ENCODE peak calls at places on chromosomes 16 and 17, in five cellular contexts. One of them, this sample, is unnamed. For H3K36me3 and H3K4me1, the result is how much of the 10 kb centered on the place peaks cover.

GRCh38 chr16:16067127-16067526 is 117.7 kb downstream of the ABCC1 start:
- DNase-seq in A673: no peak
- DNase-seq in IMR-90: peak
- DNase-seq in tibial nerve: no peak
- DNase-seq in sigmoid colon: peak
- DNase-seq in this sample: no peak

GRCh38 chr17:82003411-82004381 is 19.0 kb downstream of the CENPX start:
- DNase-seq in A673: peak
- DNase-seq in IMR-90: peak
- DNase-seq in tibial nerve: peak
- DNase-seq in sigmoid colon: peak
- DNase-seq in this sample: no peak

GRCh38 chr17:57959929-57960328 is 4.7 kb upstream of the CUEDC1 start:
- DNase-seq in A673: no peak
- DNase-seq in IMR-90: no peak
- DNase-seq in tibial nerve: no peak
- DNase-seq in sigmoid colon: no peak
- DNase-seq in this sample: no peak

GRCh38 chr16:48613061-48613957 is 3.3 kb upstream of the N4BP1 start:
- DNase-seq in A673: no peak
- DNase-seq in IMR-90: peak
- DNase-seq in tibial nerve: no peak
- DNase-seq in sigmoid colon: no peak
- DNase-seq in this sample: peak

GRCh38 chr17:39772987-39773664 is 35.4 kb downstream of the GRB7 start:
- DNase-seq in A673: no peak
- DNase-seq in IMR-90: no peak
- DNase-seq in tibial nerve: no peak
- DNase-seq in sigmoid colon: no peak
- DNase-seq in this sample: no peak

GRCh38 chr17:57255776-57256681 is at the start of gene MSI2:
- DNase-seq in A673: peak
- DNase-seq in IMR-90: peak
- DNase-seq in tibial nerve: peak
- DNase-seq in sigmoid colon: peak
- DNase-seq in this sample: peak

GRCh38 chr17:83124871-83125514 is 45.6 kb downstream of the METRNL start:
- DNase-seq in A673: no peak
- DNase-seq in IMR-90: no peak
- DNase-seq in tibial nerve: no peak
- DNase-seq in sigmoid colon: peak
- DNase-seq in this sample: peak

GRCh38 chr16:84732674-84733352 is 33.0 kb downstream of the USP10 start:
- DNase-seq in A673: no peak
- DNase-seq in IMR-90: no peak
- DNase-seq in tibial nerve: no peak
- DNase-seq in sigmoid colon: no peak
- DNase-seq in this sample: no peak

GRCh38 chr16:4494746-4495490 is 18.7 kb downstream of the HMOX2 start:
- DNase-seq in A673: peak
- DNase-seq in IMR-90: peak
- DNase-seq in tibial nerve: no peak
- DNase-seq in sigmoid colon: no peak
- DNase-seq in this sample: no peak

GRCh38 chr16:4193920-4194319 is 48.0 kb downstream of the SRL start:
- DNase-seq in A673: no peak
- DNase-seq in IMR-90: no peak
- DNase-seq in tibial nerve: no peak
- DNase-seq in sigmoid colon: no peak
- DNase-seq in this sample: no peak

GRCh38 chr17:50117202-50118040 is 12.5 kb downstream of the SAMD14 start:
- DNase-seq in A673: peak
- DNase-seq in IMR-90: peak
- DNase-seq in tibial nerve: no peak
- DNase-seq in sigmoid colon: no peak
- DNase-seq in this sample: peak

GRCh38 chr17:17605747-17606083 is 14.2 kb upstream of the PEMT start:
- DNase-seq in A673: no peak
- DNase-seq in IMR-90: peak
- DNase-seq in tibial nerve: no peak
- DNase-seq in sigmoid colon: no peak
- DNase-seq in this sample: no peak

GRCh38 chr17:82518826-82519810 is at the start of gene FOXK2:
- DNase-seq in A673: peak
- DNase-seq in IMR-90: peak
- DNase-seq in tibial nerve: peak
- DNase-seq in sigmoid colon: peak
- DNase-seq in this sample: peak

GRCh38 chr17:79930077-79930785 is 91.0 kb upstream of the CBX4 start:
- DNase-seq in A673: peak
- DNase-seq in IMR-90: no peak
- DNase-seq in tibial nerve: no peak
- DNase-seq in sigmoid colon: no peak
- DNase-seq in this sample: no peak

GRCh38 chr17:78359216-78359935 is 501 bp downstream of the SOCS3 start:
- DNase-seq in A673: peak
- DNase-seq in IMR-90: no peak
- DNase-seq in tibial nerve: no peak
- DNase-seq in sigmoid colon: peak
- DNase-seq in this sample: peak

GRCh38 chr17:80796430-80796861 is 195.2 kb upstream of the CHMP6 start:
- DNase-seq in A673: no peak
- DNase-seq in IMR-90: peak
- DNase-seq in tibial nerve: no peak
- DNase-seq in sigmoid colon: peak
- DNase-seq in this sample: no peak

GRCh38 chr17:79684132-79684985 is 46.4 kb upstream of the ENPP7 start:
- DNase-seq in A673: no peak
- DNase-seq in IMR-90: no peak
- DNase-seq in tibial nerve: no peak
- DNase-seq in sigmoid colon: no peak
- DNase-seq in this sample: peak

GRCh38 chr17:74744714-74745547 is 3.5 kb upstream of the NHERF1 start:
- DNase-seq in A673: peak
- DNase-seq in IMR-90: peak
- DNase-seq in tibial nerve: peak
- DNase-seq in sigmoid colon: peak
- DNase-seq in this sample: peak

GRCh38 chr16:67393111-67393789 is at the start of gene TPPP3:
- DNase-seq in A673: peak
- DNase-seq in IMR-90: peak
- DNase-seq in tibial nerve: peak
- DNase-seq in sigmoid colon: peak
- DNase-seq in this sample: peak

GRCh38 chr16:7394936-7395335 is 62.3 kb downstream of the RBFOX1 start:
- DNase-seq in A673: no peak
- DNase-seq in IMR-90: no peak
- DNase-seq in tibial nerve: no peak
- DNase-seq in sigmoid colon: no peak
- DNase-seq in this sample: no peak
- H3K27ac ChIP-seq in A673: no peak
- H3K27ac ChIP-seq in IMR-90: no peak
- H3K27ac ChIP-seq in tibial nerve: no peak
- H3K27ac ChIP-seq in sigmoid colon: no peak
- H3K27ac ChIP-seq in this sample: no peak

GRCh38 chr17:72591500-72592241 is 470.9 kb downstream of the SOX9 start:
- DNase-seq in A673: peak
- DNase-seq in IMR-90: no peak
- DNase-seq in tibial nerve: no peak
- DNase-seq in sigmoid colon: no peak
- DNase-seq in this sample: no peak

GRCh38 chr17:72592242-72592966 is 471.6 kb downstream of the SOX9 start:
- DNase-seq in A673: peak
- DNase-seq in IMR-90: peak
- DNase-seq in tibial nerve: peak
- DNase-seq in sigmoid colon: no peak
- DNase-seq in this sample: peak

GRCh38 chr17:72590882-72591499 is 470.2 kb downstream of the SOX9 start:
- DNase-seq in A673: no peak
- DNase-seq in IMR-90: no peak
- DNase-seq in tibial nerve: no peak
- DNase-seq in sigmoid colon: no peak
- DNase-seq in this sample: no peak

GRCh38 chr17:72594248-72594647 is 473.4 kb downstream of the SOX9 start:
- DNase-seq in A673: no peak
- DNase-seq in IMR-90: no peak
- DNase-seq in tibial nerve: no peak
- DNase-seq in sigmoid colon: no peak
- DNase-seq in this sample: no peak

DNA sequence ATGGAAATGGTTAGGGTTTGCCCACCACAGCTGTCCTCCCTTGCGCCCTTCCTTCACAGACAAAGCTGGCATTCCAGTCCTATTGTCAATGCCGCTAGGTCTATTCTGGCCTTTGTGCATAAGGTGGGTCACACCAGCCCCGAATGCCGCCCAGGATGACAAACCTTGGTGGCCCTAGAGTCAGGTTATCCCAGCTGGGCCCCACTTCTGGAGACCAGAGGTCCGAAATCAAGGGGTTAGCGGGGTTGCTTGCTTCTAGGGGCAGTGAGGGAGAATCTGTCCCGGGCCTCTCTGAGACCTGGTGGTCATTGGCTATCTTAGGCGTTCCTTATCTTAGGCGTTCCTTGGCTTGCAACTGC is 472.1 kb downstream of the SOX9 start:
- DNase-seq in A673: no peak
- DNase-seq in IMR-90: no peak
- DNase-seq in tibial nerve: no peak
- DNase-seq in sigmoid colon: no peak
- DNase-seq in this sample: no peak
- H3K36me3 ChIP-seq in A673: under half
- H3K36me3 ChIP-seq in IMR-90: under half
- H3K36me3 ChIP-seq in tibial nerve: under half
- H3K36me3 ChIP-seq in sigmoid colon: under half
- H3K36me3 ChIP-seq in this sample: under half

GRCh38 chr16:72083778-72084404 is 9.5 kb downstream of the TXNL4B start:
- DNase-seq in A673: no peak
- DNase-seq in IMR-90: no peak
- DNase-seq in tibial nerve: no peak
- DNase-seq in sigmoid colon: no peak
- DNase-seq in this sample: no peak

GRCh38 chr16:72084445-72084844 is 9.0 kb downstream of the TXNL4B start:
- DNase-seq in A673: no peak
- DNase-seq in IMR-90: no peak
- DNase-seq in tibial nerve: no peak
- DNase-seq in sigmoid colon: no peak
- DNase-seq in this sample: no peak

GRCh38 chr16:72085002-72085401 is 8.4 kb downstream of the TXNL4B start:
- DNase-seq in A673: no peak
- DNase-seq in IMR-90: no peak
- DNase-seq in tibial nerve: no peak
- DNase-seq in sigmoid colon: no peak
- DNase-seq in this sample: no peak
- H3K4me1 ChIP-seq in A673: under half
- H3K4me1 ChIP-seq in IMR-90: under half
- H3K4me1 ChIP-seq in tibial nerve: under half
- H3K4me1 ChIP-seq in sigmoid colon: under half
- H3K4me1 ChIP-seq in this sample: under half

DNA sequence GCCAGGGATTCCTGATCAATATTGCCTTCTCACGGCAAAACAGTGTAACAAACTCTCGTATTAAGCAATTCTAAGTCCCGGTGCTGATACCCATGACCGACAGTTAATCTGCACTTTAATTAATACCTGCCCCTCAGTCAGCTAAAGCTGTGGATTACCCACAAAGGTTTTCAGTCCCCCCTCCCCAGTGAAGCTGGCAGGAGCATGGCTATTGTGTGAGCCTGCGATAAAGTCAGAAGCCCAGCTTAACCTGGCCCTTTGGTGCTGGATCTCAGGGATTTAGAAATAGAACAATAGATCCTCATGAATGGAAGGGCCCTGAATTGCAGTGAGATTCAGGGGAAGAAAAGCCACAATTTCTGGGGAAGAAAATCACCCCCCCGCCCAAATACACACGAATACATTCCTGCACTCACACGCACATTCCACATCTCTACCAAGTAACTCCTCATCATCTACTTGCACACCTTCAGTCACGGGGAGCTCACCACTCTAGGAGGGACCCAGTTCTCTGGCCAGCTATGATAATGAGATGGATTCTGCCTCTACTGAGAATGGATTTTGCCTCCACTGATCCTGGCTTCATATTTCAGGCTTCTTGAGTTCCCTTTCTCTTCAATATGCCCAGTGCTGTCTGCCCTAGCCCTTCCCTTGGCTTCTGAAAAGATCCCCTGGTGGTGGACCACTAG is 102.6 kb downstream of the WSCD1 start:
- DNase-seq in A673: no peak
- DNase-seq in IMR-90: no peak
- DNase-seq in tibial nerve: no peak
- DNase-seq in sigmoid colon: no peak
- DNase-seq in this sample: no peak
- H3K27ac ChIP-seq in A673: no peak
- H3K27ac ChIP-seq in IMR-90: no peak
- H3K27ac ChIP-seq in tibial nerve: no peak
- H3K27ac ChIP-seq in sigmoid colon: no peak
- H3K27ac ChIP-seq in this sample: no peak

GRCh38 chr17:62925267-62925836 is 40.7 kb upstream of the TANC2 start:
- DNase-seq in A673: no peak
- DNase-seq in IMR-90: peak
- DNase-seq in tibial nerve: no peak
- DNase-seq in sigmoid colon: no peak
- DNase-seq in this sample: no peak
- H3K36me3 ChIP-seq in A673: under half
- H3K36me3 ChIP-seq in IMR-90: under half
- H3K36me3 ChIP-seq in tibial nerve: under half
- H3K36me3 ChIP-seq in sigmoid colon: under half
- H3K36me3 ChIP-seq in this sample: under half

DNA sequence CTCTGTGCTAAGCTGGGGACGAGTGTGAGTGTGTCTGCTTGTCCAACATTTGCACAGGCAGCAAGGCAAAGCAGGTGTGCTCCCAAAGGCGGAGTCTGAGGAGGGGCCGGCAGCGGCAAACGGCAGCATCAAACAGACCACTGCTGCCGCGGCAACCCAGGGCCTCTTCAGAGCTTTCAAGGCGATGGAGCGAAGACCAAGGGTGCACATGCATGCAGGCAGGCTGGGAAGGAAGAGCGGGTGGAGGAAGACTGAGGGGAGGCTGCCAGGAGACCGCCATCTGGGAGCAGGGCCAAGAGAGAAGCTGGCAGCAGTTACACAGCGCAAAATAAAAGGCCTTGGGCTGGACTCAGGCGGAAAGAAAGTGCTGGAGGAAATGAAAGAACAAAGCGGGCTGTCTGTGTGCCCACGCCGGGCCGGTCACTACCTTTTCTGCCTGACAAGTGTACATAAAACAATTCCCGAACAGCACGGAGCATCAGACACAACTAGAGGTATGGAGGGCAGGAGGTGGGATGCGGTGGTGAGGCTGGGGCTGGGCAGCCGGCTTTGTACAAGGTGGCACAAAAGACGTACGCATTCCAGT is 8.5 kb downstream of the TIMM22 start:
- DNase-seq in A673: peak
- DNase-seq in IMR-90: peak
- DNase-seq in tibial nerve: no peak
- DNase-seq in sigmoid colon: peak
- DNase-seq in this sample: no peak
- H3K4me1 ChIP-seq in A673: under half
- H3K4me1 ChIP-seq in IMR-90: under half
- H3K4me1 ChIP-seq in tibial nerve: under half
- H3K4me1 ChIP-seq in sigmoid colon: half or more
- H3K4me1 ChIP-seq in this sample: under half

This sample was measured in CD8-positive, alpha-beta memory T cell.